ENCODE peak calls at places on chromosome 7, in nine cellular contexts. E is AG08395; I is hypothalamus; O is DMS153; T is tibial artery; F is AG04449; Y is activated CD8-positive, alpha-beta memory T cell treated with anti-CD3 and anti-CD28 coated beads, Interleukin-2, amount 50 U/mL, for 48 hours; H is GM19239; W is dorsolateral prefrontal cortex. B is an unnamed sample.

GRCh38 chr7:30244340-30244739 is 40.1 kb upstream of the ZNRF2 start:
- DNase-seq in E (no peak), I (no peak), O (no peak), T (no peak), F (no peak), Y (no peak), H (no peak), W (no peak), B (no peak)

GRCh38 chr7:30920584-30921539 is 9.2 kb downstream of the AQP1 start:
- DNase-seq in E (peak; percentile 77), I (no peak), O (no peak), T (peak; percentile 70), F (no peak), Y (no peak), H (no peak), W (peak; percentile 32), B (no peak)

GRCh38 chr7:85160223-85160622 is 26.6 kb downstream of the SEMA3D start:
- DNase-seq in E (peak; percentile 14), I (no peak), O (no peak), T (no peak), F (no peak), Y (no peak), H (no peak), W (no peak), B (no peak)

GRCh38 chr7:135803143-135803542 is 54.5 kb upstream of the FAM180A start:
- DNase-seq in E (no peak), I (no peak), O (no peak), T (no peak), F (no peak), Y (no peak), H (no peak), W (no peak), B (no peak)

GRCh38 chr7:149723082-149723767 is 50.2 kb downstream of the ZNF467 start:
- DNase-seq in E (no peak), I (no peak), O (no peak), T (no peak), F (no peak), Y (no peak), H (no peak), W (no peak), B (no peak)

GRCh38 chr7:26224359-26224758 is 22.8 kb downstream of the CBX3 start:
- DNase-seq in E (no peak), I (no peak), O (no peak), T (no peak), F (no peak), Y (no peak), H (no peak), W (no peak), B (no peak)

GRCh38 chr7:106870983-106871410 is 5.9 kb downstream of the PIK3CG start:
- DNase-seq in E (no peak), I (no peak), O (no peak), T (no peak), F (no peak), Y (no peak), H (peak; percentile 62), W (no peak), B (no peak)

GRCh38 chr7:75737856-75738603 is 711 bp downstream of the HIP1 start:
- DNase-seq in E (no peak), I (peak; percentile 35), O (no peak), T (no peak), F (no peak), Y (no peak), H (no peak), W (no peak), B (no peak)

GRCh38 chr7:30433082-30433481 is 45.5 kb downstream of the NOD1 start:
- DNase-seq in E (peak; percentile 69), I (peak; percentile 42), O (no peak), T (peak; percentile 76), F (peak; percentile 57), Y (no peak), H (no peak), W (no peak), B (peak; percentile 33)

GRCh38 chr7:114175140-114175539 is 239.5 kb upstream of the FOXP2 start:
- DNase-seq in E (no peak), I (no peak), O (no peak), T (no peak), F (no peak), Y (no peak), H (no peak), W (no peak), B (no peak)

GRCh38 chr7:126574838-126575250 is 677.9 kb downstream of the GRM8 start:
- DNase-seq in E (no peak), I (no peak), O (peak; percentile 28), T (no peak), F (no peak), Y (no peak), H (no peak), W (no peak), B (no peak)

GRCh38 chr7:20172736-20173334 is 44.3 kb downstream of the MACC1 start:
- DNase-seq in E (peak; percentile 61), I (peak; percentile 32), O (peak; percentile 42), T (peak; percentile 70), F (no peak), Y (no peak), H (peak; percentile 9), W (peak; percentile 64), B (peak; percentile 15)

GRCh38 chr7:119943932-119944600 is 328.9 kb upstream of the KCND2 start:
- DNase-seq in E (no peak), I (no peak), O (no peak), T (no peak), F (no peak), Y (no peak), H (no peak), W (no peak), B (no peak)

GRCh38 chr7:124031919-124032318 is 948 bp downstream of the TMEM229A start:
- DNase-seq in E (no peak), I (peak; percentile 62), O (no peak), T (no peak), F (no peak), Y (no peak), H (no peak), W (no peak), B (no peak)

GRCh38 chr7:2687338-2687869 is 598 bp upstream of the AMZ1 start:
- DNase-seq in E (peak; percentile 84), I (no peak), O (peak; percentile 83), T (no peak), F (no peak), Y (no peak), H (no peak), W (no peak), B (no peak)

GRCh38 chr7:94244760-94245159 is 149.9 kb upstream of the COL1A2 start:
- DNase-seq in E (no peak), I (no peak), O (no peak), T (no peak), F (no peak), Y (no peak), H (no peak), W (no peak), B (no peak)

GRCh38 chr7:7868245-7868899 is 100.2 kb upstream of the GLCCI1 start:
- DNase-seq in E (no peak), I (peak; percentile 15), O (no peak), T (peak; percentile 23), F (no peak), Y (no peak), H (no peak), W (no peak), B (no peak)

B was measured in gastrocnemius medialis.